ENCODE peak calls at places on chromosomes 16 and 17, in ten cellular contexts. Q, M, D, Z, C, T, W, E, K and L are unnamed samples.

GRCh38 chr17:7631398-7632380 is 1.8 kb downstream of the SHBG start:
- DNase-seq in E (no peak), T (no peak), Q (no peak), D (no peak), W (no peak), C (no peak), K (no peak), M (no peak), Z (no peak), L (no peak)

GRCh38 chr16:84940670-84941551 is 70.4 kb downstream of the ZDHHC7 start:
- DNase-seq in Z (no peak), K (no peak), D (no peak), W (peak; percentile 37), T (no peak), C (peak; percentile 39), Q (no peak), M (no peak), E (no peak), L (no peak)

GRCh38 chr16:85379041-85380001 is 233.8 kb upstream of the GSE1 start:
- DNase-seq in W (no peak), E (no peak), K (no peak), D (no peak), M (no peak), C (no peak), Z (no peak), T (no peak), Q (no peak), L (no peak)

GRCh38 chr16:69709456-69710084 is 16.8 kb downstream of the NQO1 start:
- DNase-seq in T (no peak), Z (peak; percentile 73), W (no peak), Q (no peak), K (no peak), C (no peak), M (no peak), E (peak; percentile 73), D (no peak), L (no peak)

GRCh38 chr16:17470871-17471744 is at the start of gene XYLT1:
- DNase-seq in E (peak; percentile 94), C (peak; percentile 88), T (peak; percentile 53), Z (no peak), M (peak; percentile 89), Q (peak; percentile 94), W (peak; percentile 75), D (no peak), K (peak; percentile 73), L (peak; percentile 46)

GRCh38 chr17:62801553-62801952 is 6.6 kb downstream of the MARCHF10 start:
- DNase-seq in C (no peak), Z (no peak), T (no peak), M (no peak), D (no peak), E (peak; percentile 36), W (no peak), Q (no peak), K (no peak), L (no peak)

GRCh38 chr16:49455991-49456745 is 82.6 kb downstream of the C16orf78 start:
- DNase-seq in T (no peak), E (no peak), C (no peak), D (no peak), Q (no peak), K (no peak), Z (no peak), M (no peak), W (no peak), L (peak; percentile 16)

GRCh38 chr16:46632778-46633733 is 11.9 kb upstream of the SHCBP1 start:
- DNase-seq in K (no peak), Z (no peak), E (no peak), C (no peak), Q (no peak), M (no peak), D (no peak), W (no peak), T (no peak), L (no peak)

GRCh38 chr16:89561195-89562026 is 929 bp downstream of the RPL13 start:
- DNase-seq in M (no peak), T (no peak), K (no peak), Q (no peak), W (no peak), Z (no peak), E (no peak), D (no peak), C (no peak), L (no peak)

GRCh38 chr16:50169555-50170096 is 16.5 kb downstream of the TENT4B start:
- DNase-seq in D (no peak), Z (no peak), C (no peak), K (no peak), W (no peak), T (no peak), Q (no peak), M (no peak), E (no peak), L (no peak)

GRCh38 chr17:36127882-36128369 is 24.3 kb downstream of the CCL4 start:
- DNase-seq in Q (no peak), M (no peak), D (no peak), E (no peak), T (no peak), C (no peak), Z (no peak), W (no peak), K (no peak), L (no peak)

GRCh38 chr17:63705657-63706056 is 5.7 kb upstream of the LIMD2 start:
- DNase-seq in Q (no peak), D (no peak), Z (no peak), E (no peak), M (no peak), W (no peak), T (no peak), C (no peak), K (no peak), L (no peak)

GRCh38 chr17:81961554-81962498 is 839 bp upstream of the NOTUM start:
- DNase-seq in W (no peak), T (no peak), E (no peak), M (no peak), D (no peak), Q (no peak), C (no peak), K (no peak), Z (no peak), L (no peak)

GRCh38 chr16:25950586-25951201 is 258.9 kb downstream of the HS3ST4 start:
- DNase-seq in Z (no peak), K (no peak), D (no peak), M (no peak), T (no peak), Q (no peak), W (no peak), C (no peak), E (no peak), L (no peak)

GRCh38 chr17:78268191-78268874 is 36.9 kb downstream of the TMEM235 start:
- DNase-seq in K (no peak), C (no peak), D (no peak), Z (no peak), W (no peak), Q (no peak), M (no peak), T (no peak), E (no peak), L (no peak)

GRCh38 chr16:4994719-4995434 is 36.7 kb downstream of the SEC14L5 start:
- DNase-seq in Q (no peak), T (no peak), D (no peak), W (no peak), E (no peak), Z (no peak), C (peak; percentile 21), M (no peak), K (no peak), L (no peak)

DNA sequence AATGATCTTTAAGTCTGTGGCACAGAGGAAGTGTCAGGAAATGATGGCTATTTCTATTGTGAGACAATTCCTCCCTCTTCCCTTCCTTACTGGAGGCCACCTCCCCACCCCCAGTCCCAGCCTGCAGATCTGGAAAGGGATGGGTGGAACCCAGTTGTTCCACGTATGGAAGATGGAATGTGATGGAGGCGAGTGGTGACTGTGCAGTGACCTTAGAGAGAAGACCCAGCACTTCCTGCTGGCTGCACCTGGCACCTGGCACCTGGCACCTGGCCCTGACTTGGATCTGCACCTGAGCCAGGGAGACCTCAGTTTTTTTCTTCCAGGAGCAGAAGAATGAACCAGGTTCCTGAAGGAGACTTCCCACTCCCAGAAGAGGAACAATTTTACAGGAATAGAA is 33.0 kb upstream of the TMC5 start:
- DNase-seq in T (no peak), D (peak; percentile 96), Q (no peak), E (no peak), M (no peak), W (no peak), C (no peak), Z (peak; percentile 37), K (peak; percentile 69), L (peak; percentile 91)
- H3K4me1 ChIP-seq in T (no peaks in the 10 kb centered on the region), D (peaks cover 58% of the 10 kb centered on the region), Q (no peaks in the 10 kb centered on the region), E (no peaks in the 10 kb centered on the region), M (no peaks in the 10 kb centered on the region), W (no peaks in the 10 kb centered on the region), C (peaks cover 2% of the 10 kb centered on the region), Z (peaks cover 19% of the 10 kb centered on the region), K (no peaks in the 10 kb centered on the region), L (peaks cover 32% of the 10 kb centered on the region)

GRCh38 chr16:16149710-16150116 is 73.6 kb downstream of the ABCC6 start:
- DNase-seq in C (no peak), Q (no peak), M (no peak), K (no peak), E (no peak), W (no peak), Z (no peak), D (no peak), T (no peak), L (no peak)
- H3K27ac ChIP-seq in C (no peak overlapping the region), Q (peak overlapping the region; percentile 51), M (peak overlapping the region; percentile 55), K (peak overlapping the region; percentile 68), E (no peak overlapping the region), W (peak overlapping the region; percentile 42), Z (no peak overlapping the region), D (no peak overlapping the region), T (no peak overlapping the region), L (peak overlapping the region; percentile 35)

GRCh38 chr17:40938981-40939380 is 1.5 kb upstream of the KRT23 start:
- DNase-seq in K (no peak), Q (no peak), T (no peak), C (no peak), E (peak; percentile 43), M (no peak), D (no peak), W (no peak), Z (no peak), L (no peak)
- H3K4me1 ChIP-seq in K (peaks cover 10% of the 10 kb centered on the region), Q (no peaks in the 10 kb centered on the region), T (no peaks in the 10 kb centered on the region), C (no peaks in the 10 kb centered on the region), E (peaks cover 2% of the 10 kb centered on the region), M (no peaks in the 10 kb centered on the region), D (peaks cover 20% of the 10 kb centered on the region), W (no peaks in the 10 kb centered on the region), Z (no peaks in the 10 kb centered on the region), L (peaks cover 10% of the 10 kb centered on the region)

GRCh38 chr17:46154151-46154816 is 38.9 kb downstream of the KANSL1 start:
- DNase-seq in W (no peak), Z (no peak), E (peak; percentile 38), M (no peak), Q (no peak), K (no peak), T (no peak), D (no peak), C (no peak), L (no peak)
- H3K27ac ChIP-seq in W (no peak overlapping the region), Z (no peak overlapping the region), E (no peak overlapping the region), M (no peak overlapping the region), Q (no peak overlapping the region), K (peak overlapping the region; percentile 9), T (no peak overlapping the region), D (no peak overlapping the region), C (peak overlapping the region; percentile 22), L (peak overlapping the region; percentile 46)